ENCODE peak calls at places on chromosomes 12 and 14, in four cellular contexts. P is body of pancreas, R is endodermal cell, U is neuronal stem cell. E is an unnamed sample.

GRCh38 chr12:41709463-41710285 is 435.0 kb downstream of the GXYLT1 start:
- DNase-seq in P (no peak), R (no peak), U (no peak), E (no peak)

GRCh38 chr14:104444159-104445030 is 135.2 kb upstream of the C14orf180 start:
- DNase-seq in P (no peak), R (peak; percentile 26), U (no peak), E (no peak)

GRCh38 chr12:113230315-113231274 is 9.3 kb downstream of the TPCN1 start:
- DNase-seq in P (no peak), R (no peak), U (no peak), E (no peak)

GRCh38 chr12:93852067-93852466 is 174.9 kb downstream of the CRADD start:
- DNase-seq in P (no peak), R (no peak), U (peak; percentile 15), E (no peak)

GRCh38 chr12:110818511-110818910 is 28.3 kb upstream of the CCDC63 start:
- DNase-seq in P (no peak), R (no peak), U (no peak), E (no peak)

GRCh38 chr14:57485635-57486034 is 8.0 kb downstream of the CCDC198 start:
- DNase-seq in P (no peak), R (no peak), U (no peak), E (no peak)

GRCh38 chr14:44699391-44699790 is 192.3 kb upstream of the FSCB start:
- DNase-seq in P (no peak), R (peak; percentile 35), U (no peak), E (no peak)

GRCh38 chr14:95106966-95107365 is 50.4 kb downstream of the DICER1 start:
- DNase-seq in P (no peak), R (no peak), U (no peak), E (no peak)

GRCh38 chr12:69240625-69240984 is 1.2 kb downstream of the CPSF6 start:
- DNase-seq in P (no peak), R (peak; percentile 62), U (no peak), E (no peak)

GRCh38 chr12:85016423-85016822 is 19.7 kb downstream of the TSPAN19 start:
- DNase-seq in P (no peak), R (no peak), U (no peak), E (no peak)

DNA sequence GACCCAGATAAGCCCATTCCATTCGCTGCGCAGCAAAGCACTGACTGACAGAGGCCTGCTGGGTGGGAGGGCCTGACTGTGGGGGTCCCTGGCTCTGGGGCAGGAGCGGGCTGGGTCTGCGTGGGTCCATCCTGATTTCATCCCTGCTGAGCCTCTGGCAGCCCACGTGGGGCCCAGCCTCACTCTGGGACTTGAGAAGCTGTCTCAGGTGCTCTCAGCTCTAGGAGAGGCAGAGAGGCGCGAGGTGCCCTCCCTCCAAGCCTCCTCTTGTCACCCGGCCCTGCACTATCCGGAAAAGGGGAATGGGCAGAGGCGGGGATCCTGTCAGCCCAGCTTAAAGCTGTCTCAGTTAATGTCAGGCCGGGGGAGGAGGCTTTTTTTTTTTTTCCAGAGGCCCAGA is 907 bp downstream of the ABCB9 start:
- DNase-seq in P (no peak), R (peak; percentile 64), U (no peak), E (no peak)
- H3K27ac ChIP-seq in P (no peak overlapping the region), R (no peak overlapping the region), U (no peak overlapping the region), E (peak overlapping the region; percentile 61)

DNA sequence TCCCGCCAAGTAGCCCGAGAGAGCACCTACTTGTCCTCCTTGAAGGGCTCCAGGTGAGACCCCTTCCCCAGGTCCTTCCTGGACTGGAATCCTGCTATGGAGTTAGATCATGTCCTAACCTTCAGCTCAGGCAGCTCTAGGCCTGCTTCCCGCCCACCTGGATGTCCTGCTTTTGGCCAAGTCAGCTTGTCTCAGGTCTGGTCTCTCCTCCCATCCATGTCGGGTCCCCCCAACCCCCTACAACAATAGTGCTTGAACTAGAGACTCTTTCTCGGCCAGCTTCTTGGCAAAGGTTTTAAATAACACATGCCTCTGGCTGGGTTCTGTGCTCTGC is 3.6 kb downstream of the NAB2 start:
- DNase-seq in P (no peak), R (no peak), U (no peak), E (no peak)
- H3K27ac ChIP-seq in P (no peak overlapping the region), R (no peak overlapping the region), U (peak overlapping the region; percentile 41), E (no peak overlapping the region)

GRCh38 chr12:49032679-49033447 is 14.3 kb upstream of the PRKAG1 start:
- DNase-seq in P (no peak), R (no peak), U (no peak), E (no peak)
- H3K27ac ChIP-seq in P (no peak overlapping the region), R (no peak overlapping the region), U (no peak overlapping the region), E (no peak overlapping the region)

GRCh38 chr12:130117256-130117655 is 45.0 kb upstream of the FZD10 start:
- DNase-seq in P (no peak), R (no peak), U (no peak), E (no peak)

GRCh38 chr12:130116791-130117190 is 45.5 kb upstream of the FZD10 start:
- DNase-seq in P (no peak), R (peak; percentile 57), U (no peak), E (no peak)

GRCh38 chr12:130118181-130118580 is 44.1 kb upstream of the FZD10 start:
- DNase-seq in P (no peak), R (no peak), U (no peak), E (no peak)

GRCh38 chr12:130114952-130115351 is 47.3 kb upstream of the FZD10 start:
- DNase-seq in P (no peak), R (no peak), U (no peak), E (no peak)

GRCh38 chr12:130115646-130116045 is 46.6 kb upstream of the FZD10 start:
- DNase-seq in P (no peak), R (no peak), U (no peak), E (no peak)
- H3K27ac ChIP-seq in P (no peak overlapping the region), R (no peak overlapping the region), U (no peak overlapping the region), E (no peak overlapping the region)

GRCh38 chr12:96350982-96351381 is 49.3 kb downstream of the CDK17 start:
- DNase-seq in P (no peak), R (no peak), U (no peak), E (no peak)

GRCh38 chr12:96354844-96355534 is 45.2 kb downstream of the CDK17 start:
- DNase-seq in P (no peak), R (no peak), U (no peak), E (no peak)

GRCh38 chr12:96354326-96354725 is 45.9 kb downstream of the CDK17 start:
- DNase-seq in P (no peak), R (no peak), U (no peak), E (no peak)

GRCh38 chr12:96356831-96357230 is 43.4 kb downstream of the CDK17 start:
- DNase-seq in P (no peak), R (no peak), U (no peak), E (no peak)

GRCh38 chr12:96352161-96352835 is 47.9 kb downstream of the CDK17 start:
- DNase-seq in P (no peak), R (no peak), U (no peak), E (no peak)
- H3K27ac ChIP-seq in P (no peak overlapping the region), R (no peak overlapping the region), U (no peak overlapping the region), E (peak overlapping the region; percentile 23)

GRCh38 chr14:67569651-67570290 is 30.3 kb downstream of the PIGH start:
- DNase-seq in P (no peak), R (no peak), U (no peak), E (no peak)
- H3K27ac ChIP-seq in P (no peak overlapping the region), R (no peak overlapping the region), U (no peak overlapping the region), E (no peak overlapping the region)

E was measured in heart left ventricle.